ENCODE peak calls at places on chromosomes 11 and 22, in seven cellular contexts. One of them, this sample, is unnamed.

GRCh38 chr22:25692965-25693565 is 48.9 kb upstream of the MYO18B start:
- DNase-seq in activated T-helper 9 cell treated with anti-CD3 and anti-CD28 coated beads, Interleukin-2, amount 50 U/mL, for 16 hours: no peak
- DNase-seq in posterior cingulate gyrus: no peak
- DNase-seq in GM23338: no peak
- DNase-seq in smooth muscle cell of the brain vasculature: no peak
- DNase-seq in nephron progenitor cell: no peak
- DNase-seq in NCI-H1694 treated with DMSO at 0.1 percent for 48 hours: no peak
- DNase-seq in this sample: no peak

GRCh38 chr22:43520632-43521039 is 108.8 kb downstream of the MPPED1 start:
- DNase-seq in activated T-helper 9 cell treated with anti-CD3 and anti-CD28 coated beads, Interleukin-2, amount 50 U/mL, for 16 hours: no peak
- DNase-seq in posterior cingulate gyrus: no peak
- DNase-seq in GM23338: no peak
- DNase-seq in smooth muscle cell of the brain vasculature: no peak
- DNase-seq in nephron progenitor cell: no peak
- DNase-seq in NCI-H1694 treated with DMSO at 0.1 percent for 48 hours: no peak
- DNase-seq in this sample: no peak

GRCh38 chr22:19062139-19062789 is 59.9 kb downstream of the DGCR2 start:
- DNase-seq in activated T-helper 9 cell treated with anti-CD3 and anti-CD28 coated beads, Interleukin-2, amount 50 U/mL, for 16 hours: no peak
- DNase-seq in posterior cingulate gyrus: no peak
- DNase-seq in GM23338: no peak
- DNase-seq in smooth muscle cell of the brain vasculature: no peak
- DNase-seq in nephron progenitor cell: no peak
- DNase-seq in NCI-H1694 treated with DMSO at 0.1 percent for 48 hours: no peak
- DNase-seq in this sample: no peak

GRCh38 chr11:9219115-9219514 is 46.0 kb downstream of the DENND5A start:
- DNase-seq in activated T-helper 9 cell treated with anti-CD3 and anti-CD28 coated beads, Interleukin-2, amount 50 U/mL, for 16 hours: no peak
- DNase-seq in posterior cingulate gyrus: no peak
- DNase-seq in GM23338: no peak
- DNase-seq in smooth muscle cell of the brain vasculature: no peak
- DNase-seq in nephron progenitor cell: no peak
- DNase-seq in NCI-H1694 treated with DMSO at 0.1 percent for 48 hours: no peak
- DNase-seq in this sample: no peak

GRCh38 chr11:13261600-13262061 is 16.0 kb upstream of the BMAL1 start:
- DNase-seq in activated T-helper 9 cell treated with anti-CD3 and anti-CD28 coated beads, Interleukin-2, amount 50 U/mL, for 16 hours: no peak
- DNase-seq in posterior cingulate gyrus: no peak
- DNase-seq in GM23338: no peak
- DNase-seq in smooth muscle cell of the brain vasculature: no peak
- DNase-seq in nephron progenitor cell: no peak
- DNase-seq in NCI-H1694 treated with DMSO at 0.1 percent for 48 hours: no peak
- DNase-seq in this sample: no peak

GRCh38 chr11:15073361-15074205 is at the start of gene CALCB:
- DNase-seq in activated T-helper 9 cell treated with anti-CD3 and anti-CD28 coated beads, Interleukin-2, amount 50 U/mL, for 16 hours: no peak
- DNase-seq in posterior cingulate gyrus: no peak
- DNase-seq in GM23338: peak; percentile 74
- DNase-seq in smooth muscle cell of the brain vasculature: no peak
- DNase-seq in nephron progenitor cell: peak; percentile 4
- DNase-seq in NCI-H1694 treated with DMSO at 0.1 percent for 48 hours: peak; percentile 21
- DNase-seq in this sample: no peak

GRCh38 chr11:4826425-4826824 is 5.3 kb downstream of the OR51F2 start:
- DNase-seq in activated T-helper 9 cell treated with anti-CD3 and anti-CD28 coated beads, Interleukin-2, amount 50 U/mL, for 16 hours: no peak
- DNase-seq in posterior cingulate gyrus: no peak
- DNase-seq in GM23338: peak; percentile 41
- DNase-seq in smooth muscle cell of the brain vasculature: no peak
- DNase-seq in nephron progenitor cell: no peak
- DNase-seq in NCI-H1694 treated with DMSO at 0.1 percent for 48 hours: no peak
- DNase-seq in this sample: no peak

GRCh38 chr11:78646564-78647185 is 72.0 kb upstream of the NARS2 start:
- DNase-seq in activated T-helper 9 cell treated with anti-CD3 and anti-CD28 coated beads, Interleukin-2, amount 50 U/mL, for 16 hours: no peak
- DNase-seq in posterior cingulate gyrus: peak; percentile 32
- DNase-seq in GM23338: peak; percentile 89
- DNase-seq in smooth muscle cell of the brain vasculature: no peak
- DNase-seq in nephron progenitor cell: peak; percentile 60
- DNase-seq in NCI-H1694 treated with DMSO at 0.1 percent for 48 hours: peak; percentile 25
- DNase-seq in this sample: no peak

GRCh38 chr11:113475160-113475761 is at the start of gene DRD2:
- DNase-seq in activated T-helper 9 cell treated with anti-CD3 and anti-CD28 coated beads, Interleukin-2, amount 50 U/mL, for 16 hours: no peak
- DNase-seq in posterior cingulate gyrus: no peak
- DNase-seq in GM23338: peak; percentile 66
- DNase-seq in smooth muscle cell of the brain vasculature: no peak
- DNase-seq in nephron progenitor cell: peak; percentile 73
- DNase-seq in NCI-H1694 treated with DMSO at 0.1 percent for 48 hours: no peak
- DNase-seq in this sample: no peak

GRCh38 chr11:69823641-69824285 is 4.5 kb upstream of the FGF3 start:
- DNase-seq in activated T-helper 9 cell treated with anti-CD3 and anti-CD28 coated beads, Interleukin-2, amount 50 U/mL, for 16 hours: no peak
- DNase-seq in posterior cingulate gyrus: no peak
- DNase-seq in GM23338: no peak
- DNase-seq in smooth muscle cell of the brain vasculature: no peak
- DNase-seq in nephron progenitor cell: no peak
- DNase-seq in NCI-H1694 treated with DMSO at 0.1 percent for 48 hours: no peak
- DNase-seq in this sample: no peak

GRCh38 chr11:114586797-114587196 is 8.8 kb downstream of the NXPE4 start:
- DNase-seq in activated T-helper 9 cell treated with anti-CD3 and anti-CD28 coated beads, Interleukin-2, amount 50 U/mL, for 16 hours: no peak
- DNase-seq in posterior cingulate gyrus: no peak
- DNase-seq in GM23338: peak; percentile 64
- DNase-seq in smooth muscle cell of the brain vasculature: no peak
- DNase-seq in nephron progenitor cell: no peak
- DNase-seq in NCI-H1694 treated with DMSO at 0.1 percent for 48 hours: no peak
- DNase-seq in this sample: no peak